ENCODE peak calls at places on chromosomes 12 and 14, in six cellular contexts. M, D, W, Y, V and Q are unnamed samples.

GRCh38 chr14:95297832-95298231 is 21.9 kb downstream of the CLMN start:
- DNase-seq in Y (no peak), V (no peak), M (no peak), W (no peak), D (no peak), Q (no peak)

GRCh38 chr14:54834727-54835126 is 67.9 kb downstream of the GCH1 start:
- DNase-seq in W (no peak), D (no peak), V (no peak), Y (no peak), M (no peak), Q (no peak)

GRCh38 chr14:85175556-85175955 is 354.4 kb upstream of the FLRT2 start:
- DNase-seq in M (no peak), D (no peak), V (no peak), W (no peak), Y (peak), Q (no peak)

GRCh38 chr12:89960011-89960507 is 251.4 kb upstream of the ATP2B1 start:
- DNase-seq in V (no peak), W (no peak), M (no peak), Y (no peak), D (no peak), Q (no peak)

GRCh38 chr12:2654311-2654710 is 140.5 kb upstream of the FKBP4 start:
- DNase-seq in D (no peak), V (no peak), M (no peak), W (no peak), Y (no peak), Q (no peak)

GRCh38 chr14:99575043-99576023 is 28.7 kb downstream of the CCDC85C start:
- DNase-seq in D (no peak), M (no peak), Y (peak), V (peak), W (no peak), Q (no peak)

GRCh38 chr12:120677765-120678473 is 9.0 kb upstream of the MLEC start:
- DNase-seq in M (no peak), W (no peak), D (no peak), Y (no peak), V (no peak), Q (no peak)

GRCh38 chr12:56389215-56389850 is 26.7 kb upstream of the APOF start:
- DNase-seq in Y (no peak), M (no peak), V (no peak), D (no peak), W (no peak), Q (no peak)

GRCh38 chr12:50842637-50843493 is at the start of gene TMPRSS12:
- DNase-seq in M (no peak), D (no peak), V (peak), Y (no peak), W (no peak), Q (no peak)

GRCh38 chr12:104333692-104334255 is 30.2 kb downstream of the EID3 start:
- DNase-seq in W (no peak), V (no peak), M (no peak), Y (no peak), D (no peak), Q (no peak)

GRCh38 chr14:104445832-104446381 is 133.7 kb upstream of the C14orf180 start:
- DNase-seq in D (no peak), Y (no peak), W (no peak), M (no peak), V (peak), Q (peak)

GRCh38 chr14:68229423-68229831 is 409.8 kb downstream of the RAD51B start:
- DNase-seq in V (no peak), D (no peak), M (no peak), W (no peak), Y (no peak), Q (no peak)

GRCh38 chr14:105913221-105913620 is 386.8 kb downstream of the TMEM121 start:
- DNase-seq in Y (no peak), M (no peak), D (no peak), V (no peak), W (no peak), Q (no peak)

GRCh38 chr14:99884834-99885648 is 91.8 kb downstream of the EML1 start:
- DNase-seq in Y (peak), V (no peak), M (peak), D (no peak), W (peak), Q (no peak)

GRCh38 chr12:87163122-87163521 is 866.1 kb downstream of the C12orf50 start:
- DNase-seq in M (no peak), W (no peak), D (no peak), Y (no peak), V (no peak), Q (no peak)

GRCh38 chr14:20631821-20632389 is 9.6 kb downstream of the OR6S1 start:
- DNase-seq in M (peak), V (peak), Y (peak), W (peak), D (no peak), Q (no peak)